ENCODE peak calls at places on chromosomes 7 and 10, in six cellular contexts. One of them, this sample, is unnamed.

GRCh38 chr7:159108491-159108890 is 36.2 kb downstream of the VIPR2 start:
- DNase-seq in coronary artery: no peak
- DNase-seq in cardiac muscle cell: no peak
- DNase-seq in adrenal gland: no peak
- DNase-seq in GM23248: no peak
- DNase-seq in neuronal stem cell: no peak
- DNase-seq in this sample: no peak

GRCh38 chr7:13800694-13801448 is 188.6 kb downstream of the ETV1 start:
- DNase-seq in cardiac muscle cell: no peak
- DNase-seq in adrenal gland: no peak
- DNase-seq in coronary artery: no peak
- DNase-seq in neuronal stem cell: no peak
- DNase-seq in GM23248: peak; percentile 93
- DNase-seq in this sample: no peak

GRCh38 chr7:135341049-135341448 is 107.4 kb downstream of the STRA8 start:
- DNase-seq in coronary artery: no peak
- DNase-seq in GM23248: no peak
- DNase-seq in neuronal stem cell: no peak
- DNase-seq in adrenal gland: no peak
- DNase-seq in cardiac muscle cell: no peak
- DNase-seq in this sample: no peak

GRCh38 chr10:6445671-6446278 is 134.3 kb downstream of the PRKCQ start:
- DNase-seq in adrenal gland: peak; percentile 43
- DNase-seq in neuronal stem cell: no peak
- DNase-seq in GM23248: peak; percentile 58
- DNase-seq in coronary artery: no peak
- DNase-seq in cardiac muscle cell: peak; percentile 33
- DNase-seq in this sample: peak; percentile 20

GRCh38 chr7:25711940-25712339 is 440.1 kb upstream of the NFE2L3 start:
- DNase-seq in cardiac muscle cell: no peak
- DNase-seq in adrenal gland: no peak
- DNase-seq in GM23248: no peak
- DNase-seq in coronary artery: no peak
- DNase-seq in neuronal stem cell: no peak
- DNase-seq in this sample: no peak

GRCh38 chr7:25495342-25495855 is 267.1 kb upstream of the NPVF start:
- DNase-seq in coronary artery: no peak
- DNase-seq in neuronal stem cell: no peak
- DNase-seq in GM23248: no peak
- DNase-seq in adrenal gland: no peak
- DNase-seq in cardiac muscle cell: peak; percentile 52
- DNase-seq in this sample: peak; percentile 9

GRCh38 chr10:107071301-107071700 is 93.2 kb downstream of the SORCS1 start:
- DNase-seq in coronary artery: no peak
- DNase-seq in GM23248: no peak
- DNase-seq in adrenal gland: no peak
- DNase-seq in cardiac muscle cell: no peak
- DNase-seq in neuronal stem cell: no peak
- DNase-seq in this sample: no peak

GRCh38 chr7:93799750-93800357 is 90.7 kb downstream of the TFPI2 start:
- DNase-seq in GM23248: peak; percentile 44
- DNase-seq in adrenal gland: no peak
- DNase-seq in neuronal stem cell: peak; percentile 6
- DNase-seq in coronary artery: no peak
- DNase-seq in cardiac muscle cell: peak; percentile 19
- DNase-seq in this sample: no peak

GRCh38 chr7:95631545-95631944 is 35.2 kb upstream of the PDK4 start:
- DNase-seq in GM23248: no peak
- DNase-seq in cardiac muscle cell: no peak
- DNase-seq in coronary artery: no peak
- DNase-seq in adrenal gland: no peak
- DNase-seq in neuronal stem cell: no peak
- DNase-seq in this sample: no peak

GRCh38 chr7:131948434-131949053 is 392.1 kb upstream of the PODXL start:
- DNase-seq in adrenal gland: no peak
- DNase-seq in neuronal stem cell: no peak
- DNase-seq in cardiac muscle cell: no peak
- DNase-seq in coronary artery: peak; percentile 50
- DNase-seq in GM23248: peak; percentile 55
- DNase-seq in this sample: no peak

GRCh38 chr7:142788303-142789286 is 17.8 kb downstream of the PRSS2 start:
- DNase-seq in GM23248: no peak
- DNase-seq in adrenal gland: no peak
- DNase-seq in cardiac muscle cell: no peak
- DNase-seq in neuronal stem cell: no peak
- DNase-seq in coronary artery: no peak
- DNase-seq in this sample: no peak

GRCh38 chr10:125343118-125343752 is 182.9 kb upstream of the CTBP2 start:
- DNase-seq in cardiac muscle cell: peak; percentile 30
- DNase-seq in coronary artery: no peak
- DNase-seq in adrenal gland: peak; percentile 25
- DNase-seq in neuronal stem cell: peak; percentile 3
- DNase-seq in GM23248: peak; percentile 49
- DNase-seq in this sample: no peak

GRCh38 chr7:82419200-82419599 is 24.4 kb downstream of the CACNA2D1 start:
- DNase-seq in cardiac muscle cell: peak; percentile 39
- DNase-seq in neuronal stem cell: no peak
- DNase-seq in coronary artery: no peak
- DNase-seq in GM23248: no peak
- DNase-seq in adrenal gland: peak; percentile 40
- DNase-seq in this sample: peak; percentile 62

GRCh38 chr7:116229359-116229758 is 19.0 kb downstream of the TES start:
- DNase-seq in neuronal stem cell: no peak
- DNase-seq in adrenal gland: no peak
- DNase-seq in coronary artery: no peak
- DNase-seq in cardiac muscle cell: no peak
- DNase-seq in GM23248: no peak
- DNase-seq in this sample: no peak

GRCh38 chr10:93481931-93482834 is at the start of gene MYOF:
- DNase-seq in coronary artery: peak; percentile 87
- DNase-seq in GM23248: peak; percentile 94
- DNase-seq in neuronal stem cell: peak; percentile 54
- DNase-seq in cardiac muscle cell: peak; percentile 77
- DNase-seq in adrenal gland: peak; percentile 72
- DNase-seq in this sample: peak; percentile 65

GRCh38 chr7:129202058-129202777 is 13.8 kb downstream of the SMO start:
- DNase-seq in GM23248: no peak
- DNase-seq in adrenal gland: no peak
- DNase-seq in neuronal stem cell: no peak
- DNase-seq in cardiac muscle cell: no peak
- DNase-seq in coronary artery: no peak
- DNase-seq in this sample: no peak

GRCh38 chr10:15419279-15419874 is 48.3 kb upstream of the FAM171A1 start:
- DNase-seq in neuronal stem cell: peak; percentile 30
- DNase-seq in GM23248: peak; percentile 61
- DNase-seq in cardiac muscle cell: peak; percentile 72
- DNase-seq in adrenal gland: peak; percentile 62
- DNase-seq in coronary artery: no peak
- DNase-seq in this sample: peak; percentile 29

GRCh38 chr7:117041007-117041406 is 87.7 kb downstream of the ST7 start:
- DNase-seq in GM23248: peak; percentile 73
- DNase-seq in cardiac muscle cell: no peak
- DNase-seq in neuronal stem cell: no peak
- DNase-seq in adrenal gland: no peak
- DNase-seq in coronary artery: no peak
- DNase-seq in this sample: no peak

GRCh38 chr7:77933394-77933793 is 134.8 kb downstream of the PHTF2 start:
- DNase-seq in GM23248: peak; percentile 72
- DNase-seq in neuronal stem cell: no peak
- DNase-seq in coronary artery: no peak
- DNase-seq in adrenal gland: no peak
- DNase-seq in cardiac muscle cell: no peak
- DNase-seq in this sample: no peak

GRCh38 chr10:69064762-69065328 is 23.1 kb upstream of the SRGN start:
- DNase-seq in adrenal gland: no peak
- DNase-seq in neuronal stem cell: no peak
- DNase-seq in coronary artery: no peak
- DNase-seq in cardiac muscle cell: no peak
- DNase-seq in GM23248: no peak
- DNase-seq in this sample: no peak
- H3K27ac ChIP-seq in adrenal gland: no peak overlapping the region
- H3K27ac ChIP-seq in neuronal stem cell: no peak overlapping the region
- H3K27ac ChIP-seq in coronary artery: peak overlapping the region; percentile 54
- H3K27ac ChIP-seq in cardiac muscle cell: no peak overlapping the region
- H3K27ac ChIP-seq in GM23248: peak overlapping the region; percentile 89
- H3K27ac ChIP-seq in this sample: peak overlapping the region; percentile 61

GRCh38 chr10:7477538-7478334 is 66.9 kb upstream of the SFMBT2 start:
- DNase-seq in neuronal stem cell: no peak
- DNase-seq in cardiac muscle cell: no peak
- DNase-seq in coronary artery: no peak
- DNase-seq in adrenal gland: no peak
- DNase-seq in GM23248: no peak
- DNase-seq in this sample: no peak

GRCh38 chr10:7475046-7475860 is 64.4 kb upstream of the SFMBT2 start:
- DNase-seq in cardiac muscle cell: no peak
- DNase-seq in GM23248: no peak
- DNase-seq in adrenal gland: peak; percentile 47
- DNase-seq in neuronal stem cell: peak; percentile 24
- DNase-seq in coronary artery: no peak
- DNase-seq in this sample: peak; percentile 33

GRCh38 chr10:7473474-7473873 is 62.6 kb upstream of the SFMBT2 start:
- DNase-seq in coronary artery: no peak
- DNase-seq in cardiac muscle cell: no peak
- DNase-seq in neuronal stem cell: no peak
- DNase-seq in GM23248: no peak
- DNase-seq in adrenal gland: no peak
- DNase-seq in this sample: no peak

GRCh38 chr10:7474388-7474787 is 63.6 kb upstream of the SFMBT2 start:
- DNase-seq in cardiac muscle cell: no peak
- DNase-seq in coronary artery: no peak
- DNase-seq in adrenal gland: no peak
- DNase-seq in GM23248: no peak
- DNase-seq in neuronal stem cell: no peak
- DNase-seq in this sample: no peak

DNA sequence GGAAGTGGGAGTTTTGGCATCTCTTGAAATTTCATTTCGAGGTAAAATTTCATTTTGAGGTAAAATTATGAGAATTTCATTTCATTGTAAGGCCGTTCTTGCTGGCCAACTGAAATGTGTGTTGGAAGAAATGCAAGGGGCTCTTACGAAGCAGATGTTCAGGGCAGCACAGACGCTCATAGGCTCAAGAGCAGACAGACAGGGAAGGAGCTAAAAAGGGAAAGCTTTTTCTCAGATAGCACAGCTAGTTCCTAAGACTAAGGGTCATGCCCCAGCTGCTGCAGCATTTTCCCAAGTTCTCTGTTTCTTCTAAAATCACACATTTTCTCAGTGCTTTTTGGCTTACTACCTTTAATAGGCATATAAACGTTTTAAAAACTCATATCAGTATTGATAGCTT is 65.1 kb upstream of the SFMBT2 start:
- DNase-seq in coronary artery: no peak
- DNase-seq in neuronal stem cell: no peak
- DNase-seq in cardiac muscle cell: peak; percentile 56
- DNase-seq in GM23248: no peak
- DNase-seq in adrenal gland: no peak
- DNase-seq in this sample: no peak
- H3K27ac ChIP-seq in coronary artery: no peak overlapping the region
- H3K27ac ChIP-seq in neuronal stem cell: no peak overlapping the region
- H3K27ac ChIP-seq in cardiac muscle cell: no peak overlapping the region
- H3K27ac ChIP-seq in GM23248: no peak overlapping the region
- H3K27ac ChIP-seq in adrenal gland: no peak overlapping the region
- H3K27ac ChIP-seq in this sample: no peak overlapping the region

GRCh38 chr10:132463333-132464255 is 66.6 kb downstream of the PWWP2B start:
- DNase-seq in cardiac muscle cell: no peak
- DNase-seq in GM23248: peak; percentile 61
- DNase-seq in coronary artery: no peak
- DNase-seq in neuronal stem cell: no peak
- DNase-seq in adrenal gland: no peak
- DNase-seq in this sample: no peak
- H3K27ac ChIP-seq in cardiac muscle cell: peak overlapping the region; percentile 85
- H3K27ac ChIP-seq in GM23248: no peak overlapping the region
- H3K27ac ChIP-seq in coronary artery: peak overlapping the region; percentile 96
- H3K27ac ChIP-seq in neuronal stem cell: no peak overlapping the region
- H3K27ac ChIP-seq in adrenal gland: no peak overlapping the region
- H3K27ac ChIP-seq in this sample: peak overlapping the region; percentile 95

GRCh38 chr10:73058057-73058591 is 38.5 kb downstream of the P4HA1 start:
- DNase-seq in GM23248: no peak
- DNase-seq in neuronal stem cell: no peak
- DNase-seq in coronary artery: no peak
- DNase-seq in adrenal gland: no peak
- DNase-seq in cardiac muscle cell: no peak
- DNase-seq in this sample: no peak

GRCh38 chr10:73060173-73060572 is 36.5 kb downstream of the P4HA1 start:
- DNase-seq in coronary artery: no peak
- DNase-seq in neuronal stem cell: no peak
- DNase-seq in GM23248: no peak
- DNase-seq in cardiac muscle cell: no peak
- DNase-seq in adrenal gland: no peak
- DNase-seq in this sample: no peak

GRCh38 chr10:73061743-73062142 is 34.9 kb downstream of the P4HA1 start:
- DNase-seq in GM23248: no peak
- DNase-seq in cardiac muscle cell: no peak
- DNase-seq in coronary artery: no peak
- DNase-seq in neuronal stem cell: no peak
- DNase-seq in adrenal gland: no peak
- DNase-seq in this sample: no peak

GRCh38 chr10:73065441-73065840 is 31.2 kb downstream of the P4HA1 start:
- DNase-seq in cardiac muscle cell: no peak
- DNase-seq in coronary artery: no peak
- DNase-seq in neuronal stem cell: no peak
- DNase-seq in adrenal gland: no peak
- DNase-seq in GM23248: peak; percentile 53
- DNase-seq in this sample: no peak

DNA sequence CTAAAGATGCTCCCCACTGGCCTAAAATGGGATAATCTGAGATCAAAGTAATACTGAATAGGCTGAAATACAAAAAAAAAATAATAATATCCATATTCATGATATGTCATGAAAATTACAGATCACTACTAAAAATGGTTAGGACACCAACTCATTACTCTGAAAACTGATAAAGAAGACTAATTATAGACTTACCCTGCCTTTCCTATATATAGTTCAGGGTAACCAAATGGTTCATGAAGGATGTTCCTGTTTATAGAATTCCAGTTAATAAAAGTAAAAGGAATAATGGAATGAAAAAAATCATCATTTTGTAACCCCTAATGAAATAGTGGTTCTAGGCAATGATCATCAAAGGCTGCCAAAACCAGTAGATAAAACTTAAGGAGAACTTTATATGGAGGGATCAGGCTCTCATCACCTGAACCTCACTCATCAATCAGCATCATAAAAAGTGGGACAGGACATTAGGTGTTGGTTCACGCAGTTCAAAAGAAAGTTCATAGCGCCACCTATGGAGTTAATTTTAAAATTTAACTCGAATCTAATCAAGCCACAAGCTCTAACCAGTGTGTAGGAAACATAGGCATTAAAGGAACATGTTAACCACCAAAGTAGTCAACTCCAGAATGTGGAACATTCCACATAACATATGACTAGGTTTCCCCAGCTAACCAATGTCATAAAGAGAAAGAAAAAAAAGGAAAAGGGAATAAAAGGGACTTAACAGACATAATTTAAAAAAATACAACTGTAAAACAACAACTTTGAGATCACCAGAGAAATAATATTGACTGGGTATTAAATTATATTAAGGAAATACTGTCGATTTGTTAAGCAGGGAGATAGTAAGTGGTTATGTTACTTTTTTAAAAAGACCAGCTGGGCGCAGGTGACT is 35.7 kb downstream of the P4HA1 start:
- DNase-seq in coronary artery: no peak
- DNase-seq in GM23248: peak; percentile 48
- DNase-seq in neuronal stem cell: peak; percentile 6
- DNase-seq in cardiac muscle cell: peak; percentile 43
- DNase-seq in adrenal gland: no peak
- DNase-seq in this sample: no peak
- H3K27ac ChIP-seq in coronary artery: no peak overlapping the region
- H3K27ac ChIP-seq in GM23248: no peak overlapping the region
- H3K27ac ChIP-seq in neuronal stem cell: no peak overlapping the region
- H3K27ac ChIP-seq in cardiac muscle cell: peak overlapping the region; percentile 80
- H3K27ac ChIP-seq in adrenal gland: no peak overlapping the region
- H3K27ac ChIP-seq in this sample: peak overlapping the region; percentile 3